ENCODE peak calls at places on chromosome 19, in nine cellular contexts. One of them, this sample, is unnamed.

GRCh38 chr19:6753178-6754031 is 13.8 kb downstream of the SH2D3A start:
- DNase-seq in hypothalamus: no peak
- DNase-seq in stimulated activated CD8-positive, alpha-beta memory T cell treated with anti-CD3 and anti-CD28 coated beads, Interleukin-4, amount 100 ng/mL, for 24 hours: peak
- DNase-seq in hepatic stellate cell: peak
- DNase-seq in cardiac fibroblast: peak
- DNase-seq in Daoy: peak
- DNase-seq in T-helper 2 cell treated with Interferon-gamma antibody and Interleukin-4, amounts not matched to agents 5 μg/mL and 100 μg/mL, for 36 hours: peak
- DNase-seq in nephron progenitor cell: peak
- DNase-seq in RWPE1: peak
- DNase-seq in this sample: peak

GRCh38 chr19:50496189-50497029 is 14.6 kb downstream of the JOSD2 start:
- DNase-seq in nephron progenitor cell: peak
- DNase-seq in RWPE1: no peak
- DNase-seq in stimulated activated CD8-positive, alpha-beta memory T cell treated with anti-CD3 and anti-CD28 coated beads, Interleukin-4, amount 100 ng/mL, for 24 hours: no peak
- DNase-seq in hypothalamus: peak
- DNase-seq in cardiac fibroblast: peak
- DNase-seq in T-helper 2 cell treated with Interferon-gamma antibody and Interleukin-4, amounts not matched to agents 5 μg/mL and 100 μg/mL, for 36 hours: no peak
- DNase-seq in hepatic stellate cell: no peak
- DNase-seq in Daoy: no peak
- DNase-seq in this sample: no peak

GRCh38 chr19:31885280-31885853 is 460.0 kb upstream of the ZNF507 start:
- DNase-seq in RWPE1: no peak
- DNase-seq in Daoy: no peak
- DNase-seq in cardiac fibroblast: no peak
- DNase-seq in stimulated activated CD8-positive, alpha-beta memory T cell treated with anti-CD3 and anti-CD28 coated beads, Interleukin-4, amount 100 ng/mL, for 24 hours: no peak
- DNase-seq in hepatic stellate cell: no peak
- DNase-seq in hypothalamus: no peak
- DNase-seq in T-helper 2 cell treated with Interferon-gamma antibody and Interleukin-4, amounts not matched to agents 5 μg/mL and 100 μg/mL, for 36 hours: no peak
- DNase-seq in nephron progenitor cell: no peak
- DNase-seq in this sample: no peak

GRCh38 chr19:6731822-6732221 is 5.6 kb downstream of the GPR108 start:
- DNase-seq in hypothalamus: no peak
- DNase-seq in stimulated activated CD8-positive, alpha-beta memory T cell treated with anti-CD3 and anti-CD28 coated beads, Interleukin-4, amount 100 ng/mL, for 24 hours: no peak
- DNase-seq in T-helper 2 cell treated with Interferon-gamma antibody and Interleukin-4, amounts not matched to agents 5 μg/mL and 100 μg/mL, for 36 hours: no peak
- DNase-seq in nephron progenitor cell: no peak
- DNase-seq in cardiac fibroblast: no peak
- DNase-seq in hepatic stellate cell: no peak
- DNase-seq in Daoy: no peak
- DNase-seq in RWPE1: no peak
- DNase-seq in this sample: no peak

GRCh38 chr19:57850553-57851017 is 926 bp downstream of the ZNF587 start:
- DNase-seq in hepatic stellate cell: no peak
- DNase-seq in cardiac fibroblast: peak
- DNase-seq in nephron progenitor cell: peak
- DNase-seq in stimulated activated CD8-positive, alpha-beta memory T cell treated with anti-CD3 and anti-CD28 coated beads, Interleukin-4, amount 100 ng/mL, for 24 hours: no peak
- DNase-seq in RWPE1: peak
- DNase-seq in hypothalamus: no peak
- DNase-seq in T-helper 2 cell treated with Interferon-gamma antibody and Interleukin-4, amounts not matched to agents 5 μg/mL and 100 μg/mL, for 36 hours: no peak
- DNase-seq in Daoy: peak
- DNase-seq in this sample: peak

GRCh38 chr19:6739390-6739883 is at the start of gene TRIP10:
- DNase-seq in Daoy: peak
- DNase-seq in cardiac fibroblast: peak
- DNase-seq in hypothalamus: peak
- DNase-seq in stimulated activated CD8-positive, alpha-beta memory T cell treated with anti-CD3 and anti-CD28 coated beads, Interleukin-4, amount 100 ng/mL, for 24 hours: peak
- DNase-seq in T-helper 2 cell treated with Interferon-gamma antibody and Interleukin-4, amounts not matched to agents 5 μg/mL and 100 μg/mL, for 36 hours: peak
- DNase-seq in RWPE1: peak
- DNase-seq in hepatic stellate cell: peak
- DNase-seq in nephron progenitor cell: peak
- DNase-seq in this sample: peak

GRCh38 chr19:18428837-18429674 is 8.9 kb downstream of the ISYNA1 start:
- DNase-seq in T-helper 2 cell treated with Interferon-gamma antibody and Interleukin-4, amounts not matched to agents 5 μg/mL and 100 μg/mL, for 36 hours: peak
- DNase-seq in nephron progenitor cell: peak
- DNase-seq in hypothalamus: peak
- DNase-seq in Daoy: peak
- DNase-seq in RWPE1: no peak
- DNase-seq in stimulated activated CD8-positive, alpha-beta memory T cell treated with anti-CD3 and anti-CD28 coated beads, Interleukin-4, amount 100 ng/mL, for 24 hours: peak
- DNase-seq in cardiac fibroblast: peak
- DNase-seq in hepatic stellate cell: peak
- DNase-seq in this sample: peak

GRCh38 chr19:41646589-41647204 is 19.8 kb upstream of the CEACAM4 start:
- DNase-seq in hypothalamus: no peak
- DNase-seq in nephron progenitor cell: peak
- DNase-seq in cardiac fibroblast: peak
- DNase-seq in Daoy: peak
- DNase-seq in stimulated activated CD8-positive, alpha-beta memory T cell treated with anti-CD3 and anti-CD28 coated beads, Interleukin-4, amount 100 ng/mL, for 24 hours: peak
- DNase-seq in T-helper 2 cell treated with Interferon-gamma antibody and Interleukin-4, amounts not matched to agents 5 μg/mL and 100 μg/mL, for 36 hours: peak
- DNase-seq in RWPE1: no peak
- DNase-seq in hepatic stellate cell: no peak
- DNase-seq in this sample: peak

GRCh38 chr19:1768248-1768647 is 14.9 kb downstream of the ONECUT3 start:
- DNase-seq in stimulated activated CD8-positive, alpha-beta memory T cell treated with anti-CD3 and anti-CD28 coated beads, Interleukin-4, amount 100 ng/mL, for 24 hours: no peak
- DNase-seq in cardiac fibroblast: no peak
- DNase-seq in RWPE1: no peak
- DNase-seq in Daoy: no peak
- DNase-seq in nephron progenitor cell: peak
- DNase-seq in hypothalamus: no peak
- DNase-seq in T-helper 2 cell treated with Interferon-gamma antibody and Interleukin-4, amounts not matched to agents 5 μg/mL and 100 μg/mL, for 36 hours: no peak
- DNase-seq in hepatic stellate cell: peak
- DNase-seq in this sample: no peak

GRCh38 chr19:13835791-13836723 is 40.8 kb downstream of the ZSWIM4 start:
- DNase-seq in cardiac fibroblast: peak
- DNase-seq in Daoy: peak
- DNase-seq in hypothalamus: no peak
- DNase-seq in nephron progenitor cell: no peak
- DNase-seq in T-helper 2 cell treated with Interferon-gamma antibody and Interleukin-4, amounts not matched to agents 5 μg/mL and 100 μg/mL, for 36 hours: no peak
- DNase-seq in RWPE1: no peak
- DNase-seq in stimulated activated CD8-positive, alpha-beta memory T cell treated with anti-CD3 and anti-CD28 coated beads, Interleukin-4, amount 100 ng/mL, for 24 hours: no peak
- DNase-seq in hepatic stellate cell: no peak
- DNase-seq in this sample: no peak

GRCh38 chr19:19672816-19673215 is 4.2 kb downstream of the ZNF101 start:
- DNase-seq in hypothalamus: no peak
- DNase-seq in Daoy: no peak
- DNase-seq in T-helper 2 cell treated with Interferon-gamma antibody and Interleukin-4, amounts not matched to agents 5 μg/mL and 100 μg/mL, for 36 hours: no peak
- DNase-seq in nephron progenitor cell: no peak
- DNase-seq in cardiac fibroblast: no peak
- DNase-seq in hepatic stellate cell: no peak
- DNase-seq in RWPE1: no peak
- DNase-seq in stimulated activated CD8-positive, alpha-beta memory T cell treated with anti-CD3 and anti-CD28 coated beads, Interleukin-4, amount 100 ng/mL, for 24 hours: no peak
- DNase-seq in this sample: no peak

GRCh38 chr19:55913643-55914268 is 18.4 kb downstream of the NLRP13 start:
- DNase-seq in hypothalamus: no peak
- DNase-seq in T-helper 2 cell treated with Interferon-gamma antibody and Interleukin-4, amounts not matched to agents 5 μg/mL and 100 μg/mL, for 36 hours: no peak
- DNase-seq in hepatic stellate cell: no peak
- DNase-seq in RWPE1: no peak
- DNase-seq in stimulated activated CD8-positive, alpha-beta memory T cell treated with anti-CD3 and anti-CD28 coated beads, Interleukin-4, amount 100 ng/mL, for 24 hours: no peak
- DNase-seq in Daoy: peak
- DNase-seq in cardiac fibroblast: no peak
- DNase-seq in nephron progenitor cell: no peak
- DNase-seq in this sample: no peak

This sample was measured in iris pigment epithelial cell.